ENCODE peak calls at places on chromosomes 16 and 17, in six cellular contexts. R, U, K, M, V and B are unnamed samples.

GRCh38 chr16:77290451-77291110 is 91.4 kb downstream of the SYCE1L start:
- DNase-seq in U (no peak), V (no peak), K (no peak), R (peak; percentile 52), M (no peak), B (peak; percentile 59)

GRCh38 chr16:1610071-1610840 is 1.6 kb downstream of the IFT140 start:
- DNase-seq in K (peak; percentile 89), U (peak; percentile 41), R (peak; percentile 92), V (peak; percentile 92), M (peak; percentile 81), B (peak; percentile 73)

GRCh38 chr17:72693147-72693878 is 399.2 kb downstream of the SLC39A11 start:
- DNase-seq in M (no peak), U (no peak), V (peak; percentile 74), K (no peak), R (no peak), B (no peak)

GRCh38 chr17:28714281-28714680 is 2.6 kb upstream of the PROCA1 start:
- DNase-seq in R (peak; percentile 46), V (no peak), K (no peak), M (no peak), U (no peak), B (no peak)

GRCh38 chr17:77011173-77012011 is 129.4 kb upstream of the SEC14L1 start:
- DNase-seq in R (peak; percentile 65), V (peak; percentile 58), K (no peak), U (no peak), M (peak; percentile 53), B (peak; percentile 31)

GRCh38 chr17:49990921-49991320 is 4.1 kb downstream of the DLX3 start:
- DNase-seq in M (no peak), V (peak; percentile 24), R (no peak), K (no peak), U (no peak), B (no peak)

GRCh38 chr16:89174055-89174827 is 2.7 kb downstream of the CDH15 start:
- DNase-seq in V (no peak), U (no peak), R (no peak), K (no peak), M (no peak), B (no peak)

GRCh38 chr16:89344314-89344828 is 126.9 kb downstream of the ZNF778 start:
- DNase-seq in R (no peak), M (no peak), K (no peak), V (no peak), U (no peak), B (no peak)

GRCh38 chr17:3532106-3532858 is 25.3 kb downstream of the TRPV3 start:
- DNase-seq in R (no peak), K (no peak), M (no peak), U (no peak), V (no peak), B (no peak)

GRCh38 chr17:42116705-42117396 is 4.3 kb downstream of the KAT2A start:
- DNase-seq in K (peak; percentile 70), U (no peak), M (peak; percentile 85), V (peak; percentile 87), R (peak; percentile 89), B (peak; percentile 79)

GRCh38 chr17:58294034-58294433 is 13.3 kb upstream of the MPO start:
- DNase-seq in K (no peak), U (no peak), R (no peak), M (no peak), V (no peak), B (no peak)

GRCh38 chr17:41697122-41697962 is 8.7 kb downstream of the EIF1 start:
- DNase-seq in R (no peak), K (peak; percentile 46), V (no peak), M (no peak), U (no peak), B (peak; percentile 64)

GRCh38 chr17:40321502-40322416 is 12.8 kb downstream of the RARA start:
- DNase-seq in R (no peak), V (no peak), K (no peak), M (no peak), U (no peak), B (no peak)

GRCh38 chr16:87608400-87608985 is 6.2 kb downstream of the JPH3 start:
- DNase-seq in K (peak; percentile 79), U (no peak), V (no peak), M (peak; percentile 48), R (peak; percentile 53), B (peak; percentile 52)

GRCh38 chr17:42520540-42520951 is 15.5 kb upstream of the NAGLU start:
- DNase-seq in M (peak; percentile 55), R (no peak), V (no peak), K (no peak), U (no peak), B (no peak)

GRCh38 chr17:76869209-76869877 is 1.1 kb downstream of the MGAT5B start:
- DNase-seq in K (no peak), R (no peak), V (peak; percentile 90), M (no peak), U (no peak), B (no peak)

GRCh38 chr16:47851026-47851610 is 304.7 kb downstream of the ABCC12 start:
- DNase-seq in R (no peak), U (no peak), K (no peak), M (no peak), V (peak; percentile 36), B (no peak)

GRCh38 chr16:72092832-72093447 is 480 bp downstream of the TXNL4B start:
- DNase-seq in K (peak; percentile 31), V (no peak), U (no peak), M (peak; percentile 63), R (peak; percentile 62), B (peak; percentile 68)

GRCh38 chr17:40417258-40417608 is 463 bp downstream of the TOP2A start:
- DNase-seq in V (no peak), U (no peak), K (peak; percentile 43), R (peak; percentile 58), M (peak; percentile 43), B (peak; percentile 5)

GRCh38 chr17:28796062-28796461 is 46.5 kb downstream of the FAM222B start:
- DNase-seq in R (no peak), U (no peak), V (no peak), K (no peak), M (no peak), B (no peak)

GRCh38 chr16:87161822-87162676 is 155.1 kb downstream of the C16orf95 start:
- DNase-seq in K (no peak), V (no peak), R (no peak), M (no peak), U (no peak), B (no peak)

GRCh38 chr17:62637809-62638208 is 10.3 kb downstream of the MRC2 start:
- DNase-seq in V (no peak), U (no peak), K (no peak), R (no peak), M (no peak), B (no peak)

GRCh38 chr17:64992325-64992802 is 64.2 kb downstream of the GNA13 start:
- DNase-seq in R (peak; percentile 74), M (peak; percentile 59), U (no peak), V (no peak), K (no peak), B (peak; percentile 52)

GRCh38 chr17:17305282-17305801 is 2.2 kb downstream of the NT5M start:
- DNase-seq in K (peak; percentile 66), U (peak; percentile 50), R (no peak), V (peak; percentile 73), M (peak; percentile 33), B (no peak)

GRCh38 chr16:81496742-81497141 is 52.1 kb downstream of the CMIP start:
- DNase-seq in K (no peak), M (no peak), U (no peak), R (no peak), V (no peak), B (no peak)

GRCh38 chr16:24999856-25000447 is 15.2 kb downstream of the ARHGAP17 start:
- DNase-seq in R (peak; percentile 31), M (peak; percentile 89), K (peak; percentile 20), U (no peak), V (no peak), B (no peak)

GRCh38 chr17:55768946-55769624 is 18.2 kb downstream of the PCTP start:
- DNase-seq in K (no peak), R (no peak), V (peak; percentile 43), U (no peak), M (no peak), B (peak; percentile 24)

GRCh38 chr17:55772086-55772485 is 21.2 kb downstream of the PCTP start:
- DNase-seq in U (no peak), V (no peak), K (no peak), R (no peak), M (no peak), B (no peak)

GRCh38 chr17:55773671-55774070 is 22.8 kb downstream of the PCTP start:
- DNase-seq in K (no peak), U (no peak), M (no peak), V (no peak), R (no peak), B (no peak)

GRCh38 chr17:55769625-55770000 is 18.8 kb downstream of the PCTP start:
- DNase-seq in U (no peak), V (no peak), K (no peak), M (no peak), R (peak; percentile 12), B (peak; percentile 87)

DNA sequence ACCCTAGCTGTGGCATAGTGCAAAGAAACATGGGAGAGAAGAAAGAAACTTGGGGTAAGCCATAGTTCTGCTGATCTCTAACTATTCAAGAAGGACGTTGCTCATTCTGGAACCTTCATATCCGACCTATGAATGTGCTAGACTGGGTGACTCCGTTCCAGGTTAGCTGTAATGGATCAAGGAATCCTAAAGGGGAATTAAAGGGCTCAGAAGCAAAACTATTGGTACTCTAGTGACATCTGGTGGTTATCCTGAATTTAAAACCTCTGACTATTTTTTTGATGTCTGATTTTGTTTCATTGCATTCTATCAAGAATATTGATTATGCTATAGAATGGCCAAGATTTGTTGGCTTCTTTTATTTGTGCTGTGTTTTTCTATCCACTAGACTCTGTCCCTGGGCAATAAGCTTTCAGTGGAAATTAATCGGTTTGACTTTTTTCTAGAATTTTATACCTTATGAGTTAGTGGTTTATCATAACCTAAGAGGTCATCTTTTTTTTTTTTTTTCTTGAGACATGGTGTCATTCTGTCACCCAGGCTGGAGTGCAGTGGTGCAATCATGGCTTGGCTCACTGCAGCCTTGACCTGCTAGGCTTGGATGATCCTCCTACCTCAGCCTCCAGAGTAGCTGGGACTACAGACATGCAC is 19.5 kb downstream of the PCTP start:
- DNase-seq in R (peak; percentile 64), M (peak; percentile 68), V (peak; percentile 73), U (no peak), K (peak; percentile 64), B (peak; percentile 72)
- TF ChIP-seq SMC3 in R (peak; percentile 90), M (peak; percentile 84), V (peak; percentile 89), U (peak; percentile 57), K (peak; percentile 75), B (peak; percentile 72)

DNA sequence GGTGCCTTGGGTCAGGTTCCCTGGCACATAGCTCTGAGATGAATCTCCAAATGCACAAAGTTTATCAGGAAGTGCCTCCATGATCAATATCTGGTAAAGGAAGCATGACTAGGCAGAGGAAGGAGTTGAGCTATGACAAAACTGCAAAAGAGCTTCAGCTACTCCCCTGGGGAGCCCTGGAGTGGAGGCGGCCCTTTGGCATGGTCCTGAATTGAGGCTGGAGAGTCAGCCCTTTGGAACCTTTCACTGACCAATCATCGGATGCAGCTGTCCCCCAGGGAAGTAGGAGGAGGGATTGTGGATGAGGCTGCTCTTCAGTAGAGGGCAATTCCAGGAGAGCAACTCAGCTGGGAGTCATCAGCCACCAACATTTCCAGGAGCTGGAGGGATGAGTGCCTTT is 46.1 kb upstream of the NLRP1 start:
- DNase-seq in U (no peak), V (no peak), K (no peak), R (no peak), M (no peak), B (peak; percentile 46)
- TF ChIP-seq SMC3 in U (no peak), V (no peak), K (no peak), R (no peak), M (no peak), B (no peak)

GRCh38 chr17:63840591-63841349 is 1.7 kb downstream of the SMARCD2 start:
- DNase-seq in V (no peak), R (no peak), M (no peak), K (no peak), U (no peak), B (peak; percentile 8)
- TF ChIP-seq SMC3 in V (no peak), R (no peak), M (no peak), K (no peak), U (no peak), B (no peak)

GRCh38 chr16:84460406-84461028 is 43.9 kb downstream of the MEAK7 start:
- DNase-seq in M (no peak), R (no peak), U (no peak), V (no peak), K (no peak), B (no peak)
- TF ChIP-seq SMC3 in M (no peak), R (no peak), U (no peak), V (no peak), K (no peak), B (no peak)